ENCODE peak calls at places on chromosomes 3 and 15, in ten cellular contexts. O is PC-3, E is fibroblast of mammary gland, F is esophagus squamous epithelium, U is choroid plexus epithelial cell, P is tibial artery, V is lower leg skin, I is left ventricle myocardium inferior, D is HFF-Myc, X is BE2C. M is an unnamed sample.

GRCh38 chr3:163614886-163615285 is 1463.4 kb downstream of the SI start:
- DNase-seq in O (no peak), E (no peak), F (no peak), U (no peak), P (no peak), V (no peak), I (no peak), D (no peak), X (no peak), M (no peak)

GRCh38 chr15:101669744-101670143 is 17.6 kb upstream of the TM2D3 start:
- DNase-seq in O (peak; percentile 17), E (peak; percentile 48), F (no peak), U (peak; percentile 47), P (no peak), V (no peak), I (no peak), D (no peak), X (no peak), M (peak; percentile 42)

GRCh38 chr15:85580914-85581313 is 200.5 kb downstream of the AKAP13 start:
- DNase-seq in O (no peak), E (peak; percentile 11), F (no peak), U (peak; percentile 37), P (peak; percentile 50), V (no peak), I (no peak), D (no peak), X (peak; percentile 9), M (no peak)

GRCh38 chr3:126352476-126353454 is 4.4 kb downstream of the KLF15 start:
- DNase-seq in O (no peak), E (peak; percentile 93), F (no peak), U (peak; percentile 81), P (peak; percentile 55), V (no peak), I (no peak), D (no peak), X (no peak), M (peak; percentile 48)

GRCh38 chr15:29337156-29337959 is 67.7 kb upstream of the NSMCE3 start:
- DNase-seq in O (no peak), E (peak; percentile 39), F (no peak), U (peak; percentile 37), P (peak; percentile 34), V (no peak), I (no peak), D (no peak), X (no peak), M (no peak)

GRCh38 chr3:53156368-53156834 is 4.6 kb upstream of the PRKCD start:
- DNase-seq in O (peak; percentile 65), E (peak; percentile 13), F (no peak), U (no peak), P (no peak), V (no peak), I (no peak), D (no peak), X (no peak), M (peak; percentile 29)

GRCh38 chr3:23100106-23100505 is 103.0 kb upstream of the UBE2E2 start:
- DNase-seq in O (no peak), E (no peak), F (no peak), U (no peak), P (no peak), V (no peak), I (no peak), D (no peak), X (no peak), M (no peak)

GRCh38 chr3:194313642-194314430 is 37.3 kb downstream of the CPN2 start:
- DNase-seq in O (peak; percentile 12), E (peak; percentile 67), F (no peak), U (no peak), P (peak; percentile 82), V (peak; percentile 66), I (peak; percentile 65), D (no peak), X (peak; percentile 51), M (no peak)

GRCh38 chr3:192637803-192638202 is 89.5 kb downstream of the FGF12 start:
- DNase-seq in O (no peak), E (no peak), F (no peak), U (no peak), P (no peak), V (no peak), I (no peak), D (no peak), X (no peak), M (no peak)

GRCh38 chr15:75801859-75802593 is 41.2 kb upstream of the UBE2Q2 start:
- DNase-seq in O (peak; percentile 80), E (peak; percentile 63), F (no peak), U (peak; percentile 70), P (peak; percentile 64), V (peak; percentile 59), I (peak; percentile 82), D (peak; percentile 45), X (peak; percentile 89), M (peak; percentile 71)

GRCh38 chr3:47634996-47635395 is 56.3 kb upstream of the CSPG5 start:
- DNase-seq in O (no peak), E (no peak), F (no peak), U (no peak), P (no peak), V (no peak), I (no peak), D (no peak), X (no peak), M (no peak)

GRCh38 chr15:40584191-40584590 is 9.9 kb upstream of the KNL1 start:
- DNase-seq in O (no peak), E (no peak), F (no peak), U (no peak), P (no peak), V (no peak), I (no peak), D (no peak), X (no peak), M (no peak)

GRCh38 chr15:40578892-40579291 is 9.8 kb downstream of the RPUSD2 start:
- DNase-seq in O (no peak), E (no peak), F (no peak), U (no peak), P (no peak), V (no peak), I (no peak), D (no peak), X (no peak), M (no peak)

DNA sequence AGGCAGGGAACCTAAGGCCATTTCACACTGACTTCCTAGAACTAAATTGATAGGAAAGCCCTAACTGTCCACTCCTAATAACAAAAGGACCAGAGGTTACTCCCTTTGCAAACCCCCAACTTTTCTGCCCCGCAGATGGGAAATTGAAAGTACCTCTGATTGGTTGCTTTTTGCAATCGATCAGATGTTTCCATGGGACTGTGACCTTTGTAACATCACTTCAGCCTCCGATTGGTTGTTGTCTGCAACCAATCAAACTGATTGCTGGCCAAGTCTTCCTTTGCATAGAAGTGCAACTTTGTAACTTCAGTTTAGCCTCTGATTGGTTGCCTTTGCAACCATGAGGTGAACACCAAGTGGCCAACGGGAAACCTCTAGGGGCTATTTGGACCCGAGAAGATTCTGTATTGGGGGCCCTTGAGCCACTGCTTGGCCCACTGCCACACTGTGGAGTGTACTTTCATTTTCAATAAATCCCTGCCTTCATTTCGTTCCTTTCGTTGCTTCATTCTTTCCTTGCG is 11.3 kb upstream of the KNL1 start:
- DNase-seq in O (peak; percentile 59), E (peak; percentile 94), F (no peak), U (peak; percentile 36), P (no peak), V (no peak), I (no peak), D (no peak), X (no peak), M (peak; percentile 83)
- H3K4me3 ChIP-seq in O (peak overlapping the region; percentile 62), E (peak overlapping the region; percentile 52), F (peak overlapping the region; percentile 50), U (no peak overlapping the region), P (peak overlapping the region; percentile 32), V (no peak overlapping the region), I (peak overlapping the region; percentile 55), D (no peak overlapping the region), X (no peak overlapping the region), M (peak overlapping the region; percentile 58)

DNA sequence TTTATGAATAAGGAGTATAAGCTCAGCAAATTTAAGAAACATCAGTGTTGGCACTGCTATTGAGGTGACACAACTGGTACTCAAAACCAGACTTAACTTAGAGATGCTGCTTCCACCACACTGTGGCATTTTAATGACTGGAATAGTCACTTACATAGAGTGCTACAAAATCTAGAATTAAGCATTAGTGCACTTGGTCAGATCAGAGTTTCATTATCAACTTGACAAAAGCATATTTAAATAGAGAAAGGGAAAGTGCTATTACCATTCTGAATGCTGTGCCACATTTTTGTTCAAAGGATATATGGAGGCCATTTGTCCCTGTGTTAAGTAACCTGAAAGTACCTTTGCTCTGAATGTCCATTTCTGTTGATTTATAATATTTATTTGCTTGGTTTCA is 800.7 kb upstream of the ALCAM start:
- DNase-seq in O (no peak), E (no peak), F (no peak), U (no peak), P (no peak), V (no peak), I (no peak), D (no peak), X (no peak), M (no peak)
- TF ChIP-seq CTCF in O (no peak), E (no peak), F (no peak), U (no peak), P (no peak), V (no peak), I (no peak), D (no peak), X (no peak), M (no peak)

GRCh38 chr3:142897807-142898206 is 8.9 kb upstream of the PCOLCE2 start:
- DNase-seq in O (no peak), E (no peak), F (no peak), U (no peak), P (peak; percentile 46), V (no peak), I (no peak), D (no peak), X (no peak), M (no peak)

GRCh38 chr3:142896996-142897395 is 8.1 kb upstream of the PCOLCE2 start:
- DNase-seq in O (peak; percentile 51), E (no peak), F (no peak), U (no peak), P (no peak), V (no peak), I (no peak), D (no peak), X (no peak), M (no peak)

GRCh38 chr3:142904639-142905441 is 16.0 kb upstream of the PCOLCE2 start:
- DNase-seq in O (peak; percentile 46), E (peak; percentile 59), F (no peak), U (peak; percentile 70), P (peak; percentile 54), V (no peak), I (no peak), D (no peak), X (no peak), M (peak; percentile 15)

GRCh38 chr3:142898346-142899213 is 9.7 kb upstream of the PCOLCE2 start:
- DNase-seq in O (no peak), E (no peak), F (no peak), U (no peak), P (no peak), V (no peak), I (no peak), D (no peak), X (no peak), M (no peak)

GRCh38 chr3:142902356-142902755 is 13.5 kb upstream of the PCOLCE2 start:
- DNase-seq in O (peak; percentile 33), E (peak; percentile 36), F (no peak), U (no peak), P (no peak), V (no peak), I (no peak), D (no peak), X (no peak), M (no peak)
- H3K4me3 ChIP-seq in O (no peak overlapping the region), E (no peak overlapping the region), F (no peak overlapping the region), U (no peak overlapping the region), P (no peak overlapping the region), V (no peak overlapping the region), I (no peak overlapping the region), D (no peak overlapping the region), X (no peak overlapping the region), M (no peak overlapping the region)

GRCh38 chr3:155270485-155271342 is 22.8 kb downstream of the STRIT1 start:
- DNase-seq in O (peak; percentile 49), E (peak; percentile 37), F (no peak), U (peak; percentile 37), P (no peak), V (no peak), I (no peak), D (no peak), X (no peak), M (no peak)
- TF ChIP-seq CTCF in O (no peak), E (no peak), F (no peak), U (peak; percentile 9), P (no peak), V (no peak), I (no peak), D (no peak), X (no peak), M (no peak)